ENCODE peak calls at places on chromosomes 7 and 10, in eight cellular contexts. G is bronchial epithelial cell, E is fibroblast of mammary gland, F is cardiac fibroblast, Z is cardiac muscle cell, V is D721Med, A is DND-41, U is nephron progenitor cell. Q is an unnamed sample.

GRCh38 chr10:86955501-86956194 is 1.8 kb downstream of the MMRN2 start:
- DNase-seq in G (no peak), E (no peak), F (no peak), Z (no peak), V (no peak), A (no peak), U (no peak), Q (no peak)

GRCh38 chr10:101588879-101589278 is 758 bp downstream of the DPCD start:
- DNase-seq in G (peak; percentile 42), E (peak; percentile 43), F (peak; percentile 56), Z (peak; percentile 23), V (no peak), A (no peak), U (no peak), Q (no peak)

GRCh38 chr7:107528461-107528860 is 35.3 kb downstream of the COG5 start:
- DNase-seq in G (peak; percentile 64), E (peak; percentile 38), F (peak; percentile 65), Z (no peak), V (no peak), A (no peak), U (no peak), Q (no peak)

GRCh38 chr10:76946268-76946667 is 691.3 kb downstream of the KCNMA1 start:
- DNase-seq in G (peak; percentile 54), E (peak; percentile 70), F (peak; percentile 60), Z (no peak), V (no peak), A (no peak), U (no peak), Q (no peak)

GRCh38 chr10:77084431-77085144 is 553.0 kb downstream of the KCNMA1 start:
- DNase-seq in G (no peak), E (peak; percentile 25), F (no peak), Z (no peak), V (no peak), A (no peak), U (no peak), Q (no peak)

GRCh38 chr7:100457033-100457432 is 7.0 kb downstream of the SPACDR start:
- DNase-seq in G (no peak), E (no peak), F (no peak), Z (no peak), V (no peak), A (no peak), U (no peak), Q (no peak)

GRCh38 chr10:2122431-2123124 is 385.3 kb upstream of the ADARB2 start:
- DNase-seq in G (peak; percentile 52), E (no peak), F (no peak), Z (no peak), V (no peak), A (no peak), U (no peak), Q (no peak)

GRCh38 chr10:32211046-32211363 is 136.0 kb downstream of the EPC1 start:
- DNase-seq in G (no peak), E (no peak), F (no peak), Z (no peak), V (no peak), A (no peak), U (no peak), Q (no peak)

GRCh38 chr10:118571123-118571522 is 24.3 kb downstream of the PRLHR start:
- DNase-seq in G (no peak), E (peak; percentile 86), F (peak; percentile 70), Z (no peak), V (no peak), A (no peak), U (no peak), Q (no peak)

GRCh38 chr10:93175490-93175889 is 101.8 kb downstream of the CYP26A1 start:
- DNase-seq in G (no peak), E (no peak), F (no peak), Z (no peak), V (no peak), A (no peak), U (peak; percentile 21), Q (no peak)

GRCh38 chr10:100829103-100829870 is 83.5 kb upstream of the SLF2 start:
- DNase-seq in G (no peak), E (no peak), F (no peak), Z (no peak), V (no peak), A (no peak), U (peak; percentile 54), Q (no peak)

GRCh38 chr10:61272781-61273180 is 180.4 kb downstream of the TMEM26 start:
- DNase-seq in G (no peak), E (no peak), F (peak; percentile 10), Z (no peak), V (no peak), A (no peak), U (no peak), Q (no peak)

DNA sequence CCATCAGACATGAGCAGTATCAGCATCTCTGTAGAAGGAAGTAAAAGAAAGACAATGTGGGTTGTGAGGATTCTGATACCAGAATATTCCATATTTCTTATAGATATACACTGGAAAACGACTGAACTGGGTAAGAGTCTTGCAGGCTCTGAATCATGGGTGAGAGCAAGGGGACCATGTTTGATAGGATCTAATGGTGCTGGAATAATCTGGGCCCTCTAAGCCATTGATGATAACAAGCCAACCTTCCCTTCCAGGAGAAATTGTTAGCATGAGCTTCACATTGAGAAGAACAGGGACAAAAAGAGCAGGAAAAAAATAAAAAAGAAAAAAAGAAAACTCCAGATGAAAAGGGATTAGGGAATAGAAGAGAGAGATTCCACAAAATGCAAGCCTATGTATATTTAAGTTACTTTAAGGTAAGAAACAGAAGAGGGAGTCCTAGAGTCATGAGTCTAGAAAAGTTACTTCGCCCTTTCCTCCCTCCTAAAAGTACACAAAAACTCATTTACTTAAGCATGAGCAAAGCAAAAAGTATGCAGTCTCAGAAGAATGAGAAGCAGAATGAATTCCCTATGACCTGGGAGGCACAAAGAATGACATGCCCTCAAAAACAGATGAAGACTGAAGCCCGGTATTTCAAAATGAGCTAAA is 181.9 kb downstream of the TMEM26 start:
- DNase-seq in G (peak; percentile 89), E (peak; percentile 73), F (peak; percentile 90), Z (no peak), V (no peak), A (no peak), U (no peak), Q (no peak)
- TF ChIP-seq CTCF in G (peak; percentile 45), E (peak; percentile 45), F (peak; percentile 33), Z (peak; percentile 24), V (no peak), A (no peak), U (no peak), Q (no peak)

GRCh38 chr10:34960983-34961382 is 129.2 kb downstream of the CUL2 start:
- DNase-seq in G (peak; percentile 36), E (peak; percentile 50), F (peak; percentile 34), Z (peak; percentile 33), V (no peak), A (no peak), U (no peak), Q (no peak)
- TF ChIP-seq CTCF in G (peak; percentile 40), E (peak; percentile 35), F (peak; percentile 21), Z (peak; percentile 24), V (peak; percentile 3), A (peak; percentile 41), U (no peak), Q (no peak)

DNA sequence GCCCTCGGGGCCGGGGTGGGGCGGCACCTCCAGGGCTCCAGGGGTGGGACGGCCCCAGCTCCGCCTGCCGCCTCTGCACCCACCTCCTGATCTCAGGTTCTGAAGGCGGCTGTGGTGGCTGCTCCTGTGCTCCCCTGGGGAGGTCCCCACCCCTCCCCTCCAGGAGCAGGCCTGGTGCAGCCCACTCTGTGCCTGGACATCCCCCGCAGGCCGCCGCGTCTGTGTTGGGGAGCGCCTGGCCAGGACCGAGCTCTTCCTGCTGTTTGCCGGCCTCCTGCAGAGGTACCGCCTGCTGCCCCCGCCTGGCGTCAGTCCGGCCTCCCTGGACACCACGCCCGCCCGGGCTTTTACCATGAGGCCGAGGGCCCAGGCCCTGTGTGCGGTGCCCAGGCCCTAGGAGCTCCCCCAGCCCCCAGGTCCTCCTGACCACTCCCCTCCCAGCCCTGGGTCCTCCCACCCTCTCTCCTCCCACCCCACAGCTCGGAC is 5.5 kb downstream of the CYP2W1 start:
- DNase-seq in G (no peak), E (peak; percentile 18), F (peak; percentile 26), Z (no peak), V (no peak), A (no peak), U (no peak), Q (no peak)
- TF ChIP-seq CTCF in G (no peak), E (no peak), F (no peak), Z (peak; percentile 8), V (no peak), A (no peak), U (no peak), Q (no peak)

DNA sequence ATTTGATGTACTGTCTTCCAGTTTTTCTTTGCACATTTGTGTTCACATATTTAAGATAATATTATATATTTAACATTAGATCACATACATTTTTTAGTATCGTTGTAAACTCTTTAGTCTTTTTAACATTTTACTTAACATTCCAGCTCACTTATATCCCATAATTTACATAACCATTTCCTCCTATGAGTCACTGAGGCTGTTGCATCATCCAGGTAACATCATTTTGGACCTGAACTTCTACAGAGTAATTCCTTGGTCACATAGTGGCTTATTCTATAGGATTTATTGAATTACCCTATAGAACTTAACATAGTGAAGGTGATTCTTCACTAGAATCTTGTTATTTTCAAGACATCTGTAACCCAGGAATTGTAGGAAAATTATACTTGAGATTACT is 194.4 kb downstream of the POU6F2 start:
- DNase-seq in G (peak; percentile 69), E (no peak), F (no peak), Z (no peak), V (no peak), A (no peak), U (no peak), Q (no peak)
- TF ChIP-seq CTCF in G (no peak), E (no peak), F (no peak), Z (no peak), V (no peak), A (no peak), U (no peak), Q (no peak)

GRCh38 chr7:112080974-112081373 is 125.2 kb downstream of the DOCK4 start:
- DNase-seq in G (no peak), E (no peak), F (peak; percentile 80), Z (no peak), V (no peak), A (peak; percentile 57), U (no peak), Q (no peak)

GRCh38 chr7:112080441-112080840 is 125.8 kb downstream of the DOCK4 start:
- DNase-seq in G (peak; percentile 97), E (peak; percentile 98), F (peak; percentile 99), Z (no peak), V (no peak), A (no peak), U (no peak), Q (no peak)

GRCh38 chr7:112081778-112082177 is 124.4 kb downstream of the DOCK4 start:
- DNase-seq in G (no peak), E (no peak), F (no peak), Z (no peak), V (no peak), A (no peak), U (no peak), Q (no peak)

GRCh38 chr7:112079122-112079521 is 127.1 kb downstream of the DOCK4 start:
- DNase-seq in G (no peak), E (no peak), F (no peak), Z (no peak), V (no peak), A (no peak), U (no peak), Q (no peak)

DNA sequence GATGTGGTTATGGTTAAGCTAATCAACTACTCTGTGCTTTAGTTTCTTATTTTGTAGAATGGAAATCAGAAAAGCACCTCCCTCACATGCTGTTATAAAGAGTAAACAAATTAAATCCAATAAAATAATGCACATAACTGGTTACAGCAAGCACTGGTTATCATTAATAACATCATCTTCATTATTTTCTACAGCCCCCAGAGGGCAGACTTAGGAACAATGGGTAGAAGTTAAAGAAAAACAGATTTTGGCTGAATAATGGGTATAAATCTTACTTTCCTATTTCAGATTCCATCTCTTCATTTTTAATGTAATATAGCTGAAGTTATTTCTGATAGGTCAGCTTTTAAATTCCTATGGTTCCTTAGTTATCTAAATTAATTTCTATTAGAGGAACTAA is 126.5 kb downstream of the DOCK4 start:
- DNase-seq in G (no peak), E (no peak), F (peak; percentile 51), Z (no peak), V (no peak), A (no peak), U (no peak), Q (no peak)
- TF ChIP-seq CTCF in G (no peak), E (peak; percentile 18), F (peak; percentile 28), Z (peak; percentile 20), V (peak; percentile 14), A (no peak), U (no peak), Q (no peak)